ENCODE peak calls at places on chromosomes 12 and 14, in eight cellular contexts. One of them, this sample, is unnamed.
A peak's percentile ranks its signal among the peaks of the same experiment; 100 is the strongest.

GRCh38 chr14:25049559-25050493 is at the start of gene STXBP6:
- DNase-seq in tibial artery: peak; percentile 73
- DNase-seq in CD8-positive, alpha-beta T cell: no peak
- DNase-seq in body of pancreas: peak; percentile 87
- DNase-seq in mammary epithelial cell: peak; percentile 62
- DNase-seq in heart left ventricle: peak; percentile 88
- DNase-seq in upper lobe of left lung: peak; percentile 92
- DNase-seq in neuronal stem cell: peak; percentile 71
- DNase-seq in this sample: peak; percentile 65

GRCh38 chr12:96516472-96517417 is 27.4 kb downstream of the CFAP54 start:
- DNase-seq in tibial artery: peak; percentile 76
- DNase-seq in CD8-positive, alpha-beta T cell: peak; percentile 81
- DNase-seq in body of pancreas: peak; percentile 79
- DNase-seq in mammary epithelial cell: peak; percentile 56
- DNase-seq in heart left ventricle: peak; percentile 78
- DNase-seq in upper lobe of left lung: no peak
- DNase-seq in neuronal stem cell: peak; percentile 59
- DNase-seq in this sample: peak; percentile 63

GRCh38 chr14:29796853-29797252 is 130.8 kb downstream of the PRKD1 start:
- DNase-seq in tibial artery: no peak
- DNase-seq in CD8-positive, alpha-beta T cell: no peak
- DNase-seq in body of pancreas: no peak
- DNase-seq in mammary epithelial cell: no peak
- DNase-seq in heart left ventricle: no peak
- DNase-seq in upper lobe of left lung: no peak
- DNase-seq in neuronal stem cell: no peak
- DNase-seq in this sample: no peak

GRCh38 chr12:11592484-11592883 is 57.0 kb upstream of the ETV6 start:
- DNase-seq in tibial artery: no peak
- DNase-seq in CD8-positive, alpha-beta T cell: no peak
- DNase-seq in body of pancreas: no peak
- DNase-seq in mammary epithelial cell: no peak
- DNase-seq in heart left ventricle: no peak
- DNase-seq in upper lobe of left lung: no peak
- DNase-seq in neuronal stem cell: no peak
- DNase-seq in this sample: no peak

GRCh38 chr12:25276199-25276937 is 25.6 kb upstream of the KRAS start:
- DNase-seq in tibial artery: no peak
- DNase-seq in CD8-positive, alpha-beta T cell: peak; percentile 8
- DNase-seq in body of pancreas: peak; percentile 70
- DNase-seq in mammary epithelial cell: peak; percentile 93
- DNase-seq in heart left ventricle: no peak
- DNase-seq in upper lobe of left lung: no peak
- DNase-seq in neuronal stem cell: no peak
- DNase-seq in this sample: no peak

GRCh38 chr14:77344597-77344996 is 23.8 kb downstream of the GSTZ1 start:
- DNase-seq in tibial artery: no peak
- DNase-seq in CD8-positive, alpha-beta T cell: no peak
- DNase-seq in body of pancreas: no peak
- DNase-seq in mammary epithelial cell: no peak
- DNase-seq in heart left ventricle: no peak
- DNase-seq in upper lobe of left lung: no peak
- DNase-seq in neuronal stem cell: no peak
- DNase-seq in this sample: no peak

GRCh38 chr12:16352481-16352880 is 5.0 kb downstream of the MGST1 start:
- DNase-seq in tibial artery: no peak
- DNase-seq in CD8-positive, alpha-beta T cell: no peak
- DNase-seq in body of pancreas: no peak
- DNase-seq in mammary epithelial cell: peak; percentile 11
- DNase-seq in heart left ventricle: no peak
- DNase-seq in upper lobe of left lung: no peak
- DNase-seq in neuronal stem cell: no peak
- DNase-seq in this sample: peak; percentile 53

GRCh38 chr12:104459556-104459909 is 2.8 kb downstream of the CHST11 start:
- DNase-seq in tibial artery: no peak
- DNase-seq in CD8-positive, alpha-beta T cell: no peak
- DNase-seq in body of pancreas: no peak
- DNase-seq in mammary epithelial cell: peak; percentile 6
- DNase-seq in heart left ventricle: no peak
- DNase-seq in upper lobe of left lung: no peak
- DNase-seq in neuronal stem cell: no peak
- DNase-seq in this sample: no peak

GRCh38 chr14:75492832-75493579 is 29.3 kb upstream of the BATF start:
- DNase-seq in tibial artery: no peak
- DNase-seq in CD8-positive, alpha-beta T cell: no peak
- DNase-seq in body of pancreas: no peak
- DNase-seq in mammary epithelial cell: no peak
- DNase-seq in heart left ventricle: no peak
- DNase-seq in upper lobe of left lung: no peak
- DNase-seq in neuronal stem cell: no peak
- DNase-seq in this sample: no peak

GRCh38 chr12:40907115-40907521 is 214.9 kb downstream of the CNTN1 start:
- DNase-seq in tibial artery: no peak
- DNase-seq in CD8-positive, alpha-beta T cell: no peak
- DNase-seq in body of pancreas: no peak
- DNase-seq in mammary epithelial cell: peak; percentile 91
- DNase-seq in heart left ventricle: no peak
- DNase-seq in upper lobe of left lung: no peak
- DNase-seq in neuronal stem cell: no peak
- DNase-seq in this sample: peak; percentile 77

GRCh38 chr12:128259556-128260070 is 7.4 kb upstream of the TMEM132C start:
- DNase-seq in tibial artery: no peak
- DNase-seq in CD8-positive, alpha-beta T cell: no peak
- DNase-seq in body of pancreas: peak; percentile 51
- DNase-seq in mammary epithelial cell: no peak
- DNase-seq in heart left ventricle: no peak
- DNase-seq in upper lobe of left lung: no peak
- DNase-seq in neuronal stem cell: peak; percentile 70
- DNase-seq in this sample: peak; percentile 60

GRCh38 chr14:45798659-45799058 is 545.7 kb upstream of the MIS18BP1 start:
- DNase-seq in tibial artery: no peak
- DNase-seq in CD8-positive, alpha-beta T cell: no peak
- DNase-seq in body of pancreas: no peak
- DNase-seq in mammary epithelial cell: no peak
- DNase-seq in heart left ventricle: no peak
- DNase-seq in upper lobe of left lung: no peak
- DNase-seq in neuronal stem cell: no peak
- DNase-seq in this sample: no peak
- H3K4me1 ChIP-seq in tibial artery: no peaks in the 10 kb centered on the region
- H3K4me1 ChIP-seq in CD8-positive, alpha-beta T cell: no peaks in the 10 kb centered on the region
- H3K4me1 ChIP-seq in body of pancreas: no peaks in the 10 kb centered on the region
- H3K4me1 ChIP-seq in mammary epithelial cell: no peaks in the 10 kb centered on the region
- H3K4me1 ChIP-seq in heart left ventricle: no peaks in the 10 kb centered on the region
- H3K4me1 ChIP-seq in upper lobe of left lung: no peaks in the 10 kb centered on the region
- H3K4me1 ChIP-seq in neuronal stem cell: no peaks in the 10 kb centered on the region
- H3K4me1 ChIP-seq in this sample: no peaks in the 10 kb centered on the region

GRCh38 chr12:56682323-56682722 is 5.8 kb downstream of the PTGES3 start:
- DNase-seq in tibial artery: peak; percentile 16
- DNase-seq in CD8-positive, alpha-beta T cell: no peak
- DNase-seq in body of pancreas: no peak
- DNase-seq in mammary epithelial cell: no peak
- DNase-seq in heart left ventricle: no peak
- DNase-seq in upper lobe of left lung: no peak
- DNase-seq in neuronal stem cell: no peak
- DNase-seq in this sample: no peak

GRCh38 chr12:56677680-56678079 is 10.4 kb downstream of the PTGES3 start:
- DNase-seq in tibial artery: no peak
- DNase-seq in CD8-positive, alpha-beta T cell: no peak
- DNase-seq in body of pancreas: no peak
- DNase-seq in mammary epithelial cell: no peak
- DNase-seq in heart left ventricle: no peak
- DNase-seq in upper lobe of left lung: no peak
- DNase-seq in neuronal stem cell: no peak
- DNase-seq in this sample: no peak

GRCh38 chr12:56676851-56677601 is 11.1 kb downstream of the PTGES3 start:
- DNase-seq in tibial artery: no peak
- DNase-seq in CD8-positive, alpha-beta T cell: no peak
- DNase-seq in body of pancreas: no peak
- DNase-seq in mammary epithelial cell: no peak
- DNase-seq in heart left ventricle: no peak
- DNase-seq in upper lobe of left lung: no peak
- DNase-seq in neuronal stem cell: no peak
- DNase-seq in this sample: no peak

GRCh38 chr12:56678852-56679251 is 9.2 kb downstream of the PTGES3 start:
- DNase-seq in tibial artery: peak; percentile 16
- DNase-seq in CD8-positive, alpha-beta T cell: no peak
- DNase-seq in body of pancreas: no peak
- DNase-seq in mammary epithelial cell: no peak
- DNase-seq in heart left ventricle: no peak
- DNase-seq in upper lobe of left lung: no peak
- DNase-seq in neuronal stem cell: no peak
- DNase-seq in this sample: no peak

DNA sequence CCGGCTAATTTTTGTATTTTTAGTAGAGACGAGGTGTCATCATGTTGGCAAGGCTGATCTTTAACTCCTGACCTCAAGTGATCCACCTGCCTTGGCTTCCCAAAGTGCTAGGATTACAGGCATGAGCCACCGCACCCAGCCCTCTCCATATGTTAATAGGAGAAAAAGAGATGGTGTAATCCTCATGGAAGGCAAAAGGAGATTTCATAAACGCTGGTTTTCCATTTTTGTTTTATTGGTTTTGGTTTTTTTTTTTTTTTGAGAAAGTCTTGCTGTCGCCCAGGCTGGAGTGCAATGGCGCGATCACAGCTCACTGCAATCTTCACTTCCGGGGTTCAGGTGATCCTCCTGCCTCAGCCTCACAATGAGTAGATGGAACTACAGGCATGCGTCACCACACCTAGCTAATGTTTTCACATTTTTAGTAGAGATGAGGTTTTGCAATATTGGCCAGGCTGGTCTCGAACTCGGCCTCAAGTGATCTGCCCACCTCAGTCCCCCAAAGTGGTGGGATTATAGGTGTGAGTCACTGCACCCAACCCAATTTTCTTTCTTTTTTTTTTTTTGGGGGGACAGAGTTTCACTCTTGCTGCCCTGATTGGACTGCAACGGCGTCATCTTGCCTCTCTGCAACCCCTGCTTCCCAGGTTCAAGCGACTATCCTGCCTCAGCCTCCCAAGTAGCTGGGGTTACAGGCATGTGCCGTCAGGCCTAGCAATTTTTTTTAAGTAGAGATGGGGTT is 8.1 kb downstream of the PTGES3 start:
- DNase-seq in tibial artery: no peak
- DNase-seq in CD8-positive, alpha-beta T cell: no peak
- DNase-seq in body of pancreas: no peak
- DNase-seq in mammary epithelial cell: no peak
- DNase-seq in heart left ventricle: no peak
- DNase-seq in upper lobe of left lung: no peak
- DNase-seq in neuronal stem cell: no peak
- DNase-seq in this sample: no peak
- H3K4me1 ChIP-seq in tibial artery: peaks cover 43% of the 10 kb centered on the region
- H3K4me1 ChIP-seq in CD8-positive, alpha-beta T cell: peaks cover 83% of the 10 kb centered on the region
- H3K4me1 ChIP-seq in body of pancreas: peaks cover 78% of the 10 kb centered on the region
- H3K4me1 ChIP-seq in mammary epithelial cell: peaks cover 4% of the 10 kb centered on the region
- H3K4me1 ChIP-seq in heart left ventricle: peaks cover 32% of the 10 kb centered on the region
- H3K4me1 ChIP-seq in upper lobe of left lung: peaks cover 55% of the 10 kb centered on the region
- H3K4me1 ChIP-seq in neuronal stem cell: no peaks in the 10 kb centered on the region
- H3K4me1 ChIP-seq in this sample: no peaks in the 10 kb centered on the region

GRCh38 chr12:47803196-47803875 is 16.4 kb downstream of the HDAC7 start:
- DNase-seq in tibial artery: no peak
- DNase-seq in CD8-positive, alpha-beta T cell: no peak
- DNase-seq in body of pancreas: no peak
- DNase-seq in mammary epithelial cell: no peak
- DNase-seq in heart left ventricle: peak; percentile 60
- DNase-seq in upper lobe of left lung: peak; percentile 20
- DNase-seq in neuronal stem cell: no peak
- DNase-seq in this sample: no peak
- H3K4me1 ChIP-seq in tibial artery: peaks cover 98% of the 10 kb centered on the region
- H3K4me1 ChIP-seq in CD8-positive, alpha-beta T cell: peaks cover 92% of the 10 kb centered on the region
- H3K4me1 ChIP-seq in body of pancreas: peaks cover 84% of the 10 kb centered on the region
- H3K4me1 ChIP-seq in mammary epithelial cell: peaks cover 14% of the 10 kb centered on the region
- H3K4me1 ChIP-seq in heart left ventricle: peaks cover 100% of the 10 kb centered on the region
- H3K4me1 ChIP-seq in upper lobe of left lung: peaks cover 94% of the 10 kb centered on the region
- H3K4me1 ChIP-seq in neuronal stem cell: peaks cover 37% of the 10 kb centered on the region
- H3K4me1 ChIP-seq in this sample: peaks cover 13% of the 10 kb centered on the region

GRCh38 chr12:78390920-78391319 is 473.7 kb upstream of the SYT1 start:
- DNase-seq in tibial artery: no peak
- DNase-seq in CD8-positive, alpha-beta T cell: no peak
- DNase-seq in body of pancreas: no peak
- DNase-seq in mammary epithelial cell: no peak
- DNase-seq in heart left ventricle: no peak
- DNase-seq in upper lobe of left lung: no peak
- DNase-seq in neuronal stem cell: no peak
- DNase-seq in this sample: no peak
- H3K4me1 ChIP-seq in tibial artery: no peaks in the 10 kb centered on the region
- H3K4me1 ChIP-seq in CD8-positive, alpha-beta T cell: no peaks in the 10 kb centered on the region
- H3K4me1 ChIP-seq in body of pancreas: no peaks in the 10 kb centered on the region
- H3K4me1 ChIP-seq in mammary epithelial cell: no peaks in the 10 kb centered on the region
- H3K4me1 ChIP-seq in heart left ventricle: no peaks in the 10 kb centered on the region
- H3K4me1 ChIP-seq in upper lobe of left lung: no peaks in the 10 kb centered on the region
- H3K4me1 ChIP-seq in neuronal stem cell: no peaks in the 10 kb centered on the region
- H3K4me1 ChIP-seq in this sample: no peaks in the 10 kb centered on the region

GRCh38 chr12:131003036-131003435 is 49.3 kb downstream of the ADGRD1 start:
- DNase-seq in tibial artery: no peak
- DNase-seq in CD8-positive, alpha-beta T cell: no peak
- DNase-seq in body of pancreas: no peak
- DNase-seq in mammary epithelial cell: no peak
- DNase-seq in heart left ventricle: no peak
- DNase-seq in upper lobe of left lung: no peak
- DNase-seq in neuronal stem cell: no peak
- DNase-seq in this sample: no peak

GRCh38 chr12:131003676-131004075 is 50.0 kb downstream of the ADGRD1 start:
- DNase-seq in tibial artery: no peak
- DNase-seq in CD8-positive, alpha-beta T cell: no peak
- DNase-seq in body of pancreas: no peak
- DNase-seq in mammary epithelial cell: no peak
- DNase-seq in heart left ventricle: no peak
- DNase-seq in upper lobe of left lung: no peak
- DNase-seq in neuronal stem cell: peak; percentile 48
- DNase-seq in this sample: no peak

GRCh38 chr12:131001493-131001892 is 47.8 kb downstream of the ADGRD1 start:
- DNase-seq in tibial artery: no peak
- DNase-seq in CD8-positive, alpha-beta T cell: no peak
- DNase-seq in body of pancreas: no peak
- DNase-seq in mammary epithelial cell: no peak
- DNase-seq in heart left ventricle: no peak
- DNase-seq in upper lobe of left lung: no peak
- DNase-seq in neuronal stem cell: no peak
- DNase-seq in this sample: no peak

GRCh38 chr12:131004166-131004565 is 50.5 kb downstream of the ADGRD1 start:
- DNase-seq in tibial artery: no peak
- DNase-seq in CD8-positive, alpha-beta T cell: no peak
- DNase-seq in body of pancreas: no peak
- DNase-seq in mammary epithelial cell: no peak
- DNase-seq in heart left ventricle: no peak
- DNase-seq in upper lobe of left lung: no peak
- DNase-seq in neuronal stem cell: no peak
- DNase-seq in this sample: no peak

GRCh38 chr12:131002271-131002670 is 48.6 kb downstream of the ADGRD1 start:
- DNase-seq in tibial artery: no peak
- DNase-seq in CD8-positive, alpha-beta T cell: no peak
- DNase-seq in body of pancreas: no peak
- DNase-seq in mammary epithelial cell: no peak
- DNase-seq in heart left ventricle: no peak
- DNase-seq in upper lobe of left lung: no peak
- DNase-seq in neuronal stem cell: no peak
- DNase-seq in this sample: no peak
- H3K4me1 ChIP-seq in tibial artery: no peaks in the 10 kb centered on the region
- H3K4me1 ChIP-seq in CD8-positive, alpha-beta T cell: no peaks in the 10 kb centered on the region
- H3K4me1 ChIP-seq in body of pancreas: no peaks in the 10 kb centered on the region
- H3K4me1 ChIP-seq in mammary epithelial cell: no peaks in the 10 kb centered on the region
- H3K4me1 ChIP-seq in heart left ventricle: peaks cover 6% of the 10 kb centered on the region
- H3K4me1 ChIP-seq in upper lobe of left lung: no peaks in the 10 kb centered on the region
- H3K4me1 ChIP-seq in neuronal stem cell: peaks cover 23% of the 10 kb centered on the region
- H3K4me1 ChIP-seq in this sample: no peaks in the 10 kb centered on the region

GRCh38 chr14:69711471-69712216 is 55.3 kb upstream of the SRSF5 start:
- DNase-seq in tibial artery: peak; percentile 78
- DNase-seq in CD8-positive, alpha-beta T cell: no peak
- DNase-seq in body of pancreas: no peak
- DNase-seq in mammary epithelial cell: no peak
- DNase-seq in heart left ventricle: no peak
- DNase-seq in upper lobe of left lung: peak; percentile 42
- DNase-seq in neuronal stem cell: no peak
- DNase-seq in this sample: no peak
- H3K4me1 ChIP-seq in tibial artery: peaks cover 52% of the 10 kb centered on the region
- H3K4me1 ChIP-seq in CD8-positive, alpha-beta T cell: peaks cover 19% of the 10 kb centered on the region
- H3K4me1 ChIP-seq in body of pancreas: peaks cover 42% of the 10 kb centered on the region
- H3K4me1 ChIP-seq in mammary epithelial cell: peaks cover 51% of the 10 kb centered on the region
- H3K4me1 ChIP-seq in heart left ventricle: peaks cover 39% of the 10 kb centered on the region
- H3K4me1 ChIP-seq in upper lobe of left lung: peaks cover 54% of the 10 kb centered on the region
- H3K4me1 ChIP-seq in neuronal stem cell: peaks cover 43% of the 10 kb centered on the region
- H3K4me1 ChIP-seq in this sample: peaks cover 12% of the 10 kb centered on the region